ENCODE peak calls at places on chromosome 18, in five cellular contexts. K is hippocampal formation, G is ureter, W is tibial nerve, M is mucosa of gallbladder. L is an unnamed sample.

GRCh38 chr18:69400976-69401474 is 337 bp downstream of the DOK6 start:
- DNase-seq in K (peak), G (no peak), W (no peak), M (no peak), L (no peak)

GRCh38 chr18:22838639-22839487 is 94.3 kb upstream of the RBBP8 start:
- DNase-seq in K (no peak), G (no peak), W (no peak), M (no peak), L (no peak)

GRCh38 chr18:78688916-78689315 is 290.7 kb upstream of the SALL3 start:
- DNase-seq in K (no peak), G (no peak), W (no peak), M (no peak), L (no peak)

GRCh38 chr18:80009661-80010550 is 21.5 kb upstream of the TXNL4A start:
- DNase-seq in K (no peak), G (peak), W (no peak), M (peak), L (peak)

GRCh38 chr18:48940854-48941531 is 9.8 kb downstream of the SMAD7 start:
- DNase-seq in K (no peak), G (no peak), W (no peak), M (peak), L (no peak)

GRCh38 chr18:48533340-48534093 is 5.3 kb upstream of the CTIF start:
- DNase-seq in K (no peak), G (no peak), W (no peak), M (no peak), L (no peak)

GRCh38 chr18:68263481-68263880 is 451.4 kb downstream of the TMX3 start:
- DNase-seq in K (no peak), G (no peak), W (no peak), M (no peak), L (no peak)

GRCh38 chr18:60892855-60893254 is 440.4 kb upstream of the CDH20 start:
- DNase-seq in K (no peak), G (peak), W (no peak), M (peak), L (no peak)

GRCh38 chr18:267380-267687 is 513 bp downstream of the THOC1 start:
- DNase-seq in K (no peak), G (peak), W (no peak), M (no peak), L (no peak)

GRCh38 chr18:72588339-72588738 is 44.2 kb upstream of the CBLN2 start:
- DNase-seq in K (no peak), G (no peak), W (no peak), M (no peak), L (no peak)

GRCh38 chr18:361941-362913 is 94.4 kb upstream of the THOC1 start:
- DNase-seq in K (no peak), G (no peak), W (peak), M (no peak), L (no peak)

GRCh38 chr18:79947881-79948610 is 3.4 kb downstream of the SLC66A2 start:
- DNase-seq in K (no peak), G (peak), W (no peak), M (no peak), L (no peak)

GRCh38 chr18:408367-408766 is 92.1 kb downstream of the COLEC12 start:
- DNase-seq in K (no peak), G (no peak), W (no peak), M (no peak), L (no peak)

GRCh38 chr18:34932363-34932762 is 108.8 kb upstream of the MAPRE2 start:
- DNase-seq in K (no peak), G (no peak), W (no peak), M (no peak), L (no peak)

GRCh38 chr18:59488899-59489298 is 129.8 kb upstream of the LMAN1 start:
- DNase-seq in K (no peak), G (no peak), W (no peak), M (no peak), L (no peak)

GRCh38 chr18:45370190-45371010 is 244.9 kb upstream of the SLC14A2 start:
- DNase-seq in K (no peak), G (no peak), W (no peak), M (no peak), L (no peak)

GRCh38 chr18:60047556-60047955 is 147.8 kb downstream of the PMAIP1 start:
- DNase-seq in K (no peak), G (no peak), W (no peak), M (no peak), L (no peak)

GRCh38 chr18:70015127-70015526 is 67.5 kb upstream of the CD226 start:
- DNase-seq in K (no peak), G (no peak), W (no peak), M (no peak), L (no peak)

GRCh38 chr18:79510046-79510685 is 114.4 kb downstream of the NFATC1 start:
- DNase-seq in K (no peak), G (peak), W (no peak), M (no peak), L (no peak)

GRCh38 chr18:21996261-21996892 is 173.0 kb upstream of the GATA6 start:
- DNase-seq in K (no peak), G (no peak), W (no peak), M (no peak), L (no peak)

GRCh38 chr18:58784601-58785137 is 80.0 kb upstream of the ZNF532 start:
- DNase-seq in K (no peak), G (peak), W (no peak), M (no peak), L (no peak)

GRCh38 chr18:21330122-21330701 is 88.2 kb downstream of the GREB1L start:
- DNase-seq in K (no peak), G (no peak), W (peak), M (no peak), L (no peak)

GRCh38 chr18:58827425-58827824 is 37.3 kb upstream of the ZNF532 start:
- DNase-seq in K (no peak), G (no peak), W (no peak), M (no peak), L (no peak)

GRCh38 chr18:62808116-62808515 is 92.8 kb downstream of the PHLPP1 start:
- DNase-seq in K (no peak), G (no peak), W (no peak), M (no peak), L (no peak)

GRCh38 chr18:60534539-60534938 is 162.0 kb upstream of the MC4R start:
- DNase-seq in K (no peak), G (no peak), W (no peak), M (no peak), L (no peak)

GRCh38 chr18:56575819-56576663 is 62.4 kb downstream of the TXNL1 start:
- DNase-seq in K (no peak), G (no peak), W (peak), M (no peak), L (no peak)

GRCh38 chr18:731185-731584 is 18.8 kb upstream of the ENOSF1 start:
- DNase-seq in K (no peak), G (no peak), W (no peak), M (no peak), L (no peak)

GRCh38 chr18:9091066-9091476 is 11.4 kb upstream of the NDUFV2 start:
- DNase-seq in K (no peak), G (no peak), W (no peak), M (no peak), L (no peak)

GRCh38 chr18:26555804-26556553 is 7.6 kb upstream of the KCTD1 start:
- DNase-seq in K (no peak), G (no peak), W (no peak), M (no peak), L (no peak)

GRCh38 chr18:45457933-45458332 is 157.3 kb upstream of the SLC14A2 start:
- DNase-seq in K (no peak), G (no peak), W (no peak), M (no peak), L (peak)

GRCh38 chr18:79507546-79508480 is 112.1 kb downstream of the NFATC1 start:
- DNase-seq in K (peak), G (peak), W (peak), M (peak), L (peak)

GRCh38 chr18:40874233-40874632 is 1080.8 kb upstream of the PIK3C3 start:
- DNase-seq in K (no peak), G (no peak), W (no peak), M (no peak), L (no peak)

GRCh38 chr18:29188760-29189159 is 1011.8 kb upstream of the CDH2 start:
- DNase-seq in K (no peak), G (no peak), W (no peak), M (no peak), L (no peak)

GRCh38 chr18:7904529-7904928 is 337.4 kb downstream of the PTPRM start:
- DNase-seq in K (no peak), G (no peak), W (no peak), M (no peak), L (no peak)

GRCh38 chr18:44733069-44733753 is 52.5 kb downstream of the SETBP1 start:
- DNase-seq in K (no peak), G (no peak), W (peak), M (no peak), L (no peak)

GRCh38 chr18:27728659-27729058 is 448.3 kb downstream of the CDH2 start:
- DNase-seq in K (no peak), G (no peak), W (no peak), M (no peak), L (no peak)

L was measured in substantia nigra.